ENCODE peak calls at places on chromosome 6, in nine cellular contexts. O is ovary, U is heart left ventricle, M is H9, A is trophoblast cell, K is psoas muscle, F is breast epithelium, I is sigmoid colon, L is IMR-90. Z is an unnamed sample.

GRCh38 chr6:148968636-148969270 is 221.9 kb downstream of the UST start:
- DNase-seq in O (no peak), U (no peak), M (no peak), A (peak; percentile 66), K (no peak), F (no peak), I (no peak), L (peak; percentile 70), Z (no peak)

GRCh38 chr6:31559958-31560696 is 12.0 kb upstream of the LTA start:
- DNase-seq in O (peak; percentile 58), U (peak; percentile 87), M (no peak), A (peak; percentile 39), K (peak; percentile 75), F (no peak), I (peak; percentile 73), L (peak; percentile 52), Z (peak; percentile 52)

GRCh38 chr6:41578714-41579610 is 32.8 kb downstream of the FOXP4 start:
- DNase-seq in O (no peak), U (no peak), M (peak; percentile 62), A (no peak), K (no peak), F (no peak), I (no peak), L (peak; percentile 33), Z (no peak)

GRCh38 chr6:37279366-37280134 is 21.6 kb upstream of the TMEM217 start:
- DNase-seq in O (no peak), U (no peak), M (no peak), A (no peak), K (peak; percentile 76), F (no peak), I (no peak), L (peak; percentile 70), Z (no peak)

GRCh38 chr6:69026243-69026642 is 391.2 kb downstream of the ADGRB3 start:
- DNase-seq in O (no peak), U (no peak), M (no peak), A (no peak), K (no peak), F (no peak), I (no peak), L (peak; percentile 15), Z (no peak)

GRCh38 chr6:142395768-142396231 is 94.0 kb downstream of the ADGRG6 start:
- DNase-seq in O (no peak), U (no peak), M (no peak), A (no peak), K (no peak), F (no peak), I (no peak), L (peak; percentile 31), Z (no peak)

GRCh38 chr6:70133246-70133645 is 169.6 kb downstream of the COL9A1 start:
- DNase-seq in O (no peak), U (no peak), M (no peak), A (no peak), K (no peak), F (no peak), I (no peak), L (no peak), Z (no peak)

GRCh38 chr6:42452171-42453026 is 673 bp upstream of the TRERF1 start:
- DNase-seq in O (peak; percentile 79), U (peak; percentile 73), M (peak; percentile 87), A (peak; percentile 47), K (peak; percentile 81), F (no peak), I (peak; percentile 93), L (peak; percentile 76), Z (peak; percentile 45)

GRCh38 chr6:7439243-7439642 is 49.6 kb downstream of the RIOK1 start:
- DNase-seq in O (no peak), U (no peak), M (no peak), A (no peak), K (no peak), F (no peak), I (no peak), L (no peak), Z (no peak)

GRCh38 chr6:119348308-119349040 is 1.1 kb downstream of the MAN1A1 start:
- DNase-seq in O (peak; percentile 52), U (peak; percentile 45), M (peak; percentile 47), A (peak; percentile 21), K (peak; percentile 52), F (no peak), I (peak; percentile 71), L (peak; percentile 29), Z (peak; percentile 40)

GRCh38 chr6:138722425-138723371 is 50.9 kb upstream of the CCDC28A start:
- DNase-seq in O (no peak), U (no peak), M (no peak), A (peak; percentile 1), K (no peak), F (no peak), I (no peak), L (peak; percentile 49), Z (no peak)

GRCh38 chr6:122530440-122531046 is 58.9 kb upstream of the SERINC1 start:
- DNase-seq in O (no peak), U (no peak), M (peak; percentile 57), A (peak; percentile 89), K (no peak), F (peak; percentile 18), I (no peak), L (peak; percentile 63), Z (peak; percentile 1)

GRCh38 chr6:27138837-27139752 is 108.4 kb upstream of the PRSS16 start:
- DNase-seq in O (peak; percentile 46), U (peak; percentile 40), M (peak; percentile 87), A (peak; percentile 47), K (peak; percentile 60), F (no peak), I (peak; percentile 69), L (peak; percentile 60), Z (peak; percentile 31)

GRCh38 chr6:73577605-73578160 is 56.9 kb upstream of the EEF1A1 start:
- DNase-seq in O (no peak), U (no peak), M (no peak), A (no peak), K (no peak), F (no peak), I (no peak), L (no peak), Z (no peak)

DNA sequence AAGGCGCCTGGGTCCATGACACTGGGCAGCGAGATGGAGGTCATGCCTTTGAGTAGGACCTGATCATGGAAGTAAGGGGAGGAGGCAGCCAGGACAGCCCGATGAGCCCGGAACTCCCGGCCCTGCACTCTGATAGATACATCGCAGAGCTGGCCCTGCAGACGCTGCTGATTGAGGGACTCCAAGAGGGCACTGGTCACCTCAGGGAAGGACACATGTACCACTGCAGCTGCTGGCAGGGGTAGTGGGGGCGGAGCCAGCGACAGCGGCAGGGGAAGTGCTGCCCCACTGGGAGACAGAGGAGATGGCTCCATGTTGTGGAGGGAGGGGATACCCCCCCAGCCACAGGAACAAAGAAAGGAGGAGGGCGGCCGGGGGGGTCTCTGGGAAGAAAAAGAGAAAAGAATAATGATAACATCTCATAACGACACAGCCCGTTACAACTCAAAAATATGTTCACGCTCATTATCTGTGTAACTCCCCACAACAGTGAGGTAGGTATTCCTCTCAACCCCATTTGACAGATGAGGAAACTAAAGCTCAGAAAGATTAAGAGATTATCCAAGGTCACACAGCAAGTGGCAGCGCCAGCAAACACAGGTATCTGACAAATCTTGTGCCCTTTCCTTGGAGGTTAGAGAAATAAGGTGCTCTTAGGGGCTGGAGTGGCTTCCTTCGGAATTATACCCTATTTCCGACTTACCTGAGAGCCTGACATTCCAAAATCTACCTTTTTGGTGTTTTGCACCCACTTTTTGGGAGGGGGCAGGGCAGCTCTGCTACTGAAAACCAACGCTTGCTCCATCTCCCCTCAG is 734 bp downstream of the ZBTB22 start:
- DNase-seq in O (peak; percentile 67), U (peak; percentile 56), M (peak; percentile 44), A (no peak), K (peak; percentile 65), F (no peak), I (peak; percentile 72), L (no peak), Z (no peak)
- H3K27ac ChIP-seq in O (peak overlapping the region; percentile 81), U (peak overlapping the region; percentile 86), M (no peak overlapping the region), A (no peak overlapping the region), K (peak overlapping the region; percentile 77), F (peak overlapping the region; percentile 92), I (peak overlapping the region; percentile 84), L (no peak overlapping the region), Z (peak overlapping the region; percentile 46)

GRCh38 chr6:71248866-71249265 is 39.7 kb upstream of the OGFRL1 start:
- DNase-seq in O (no peak), U (no peak), M (no peak), A (no peak), K (no peak), F (no peak), I (no peak), L (no peak), Z (no peak)
- H3K27ac ChIP-seq in O (no peak overlapping the region), U (no peak overlapping the region), M (no peak overlapping the region), A (peak overlapping the region; percentile 9), K (peak overlapping the region; percentile 48), F (peak overlapping the region; percentile 76), I (no peak overlapping the region), L (peak overlapping the region; percentile 20), Z (no peak overlapping the region)

GRCh38 chr6:89355511-89356185 is 3.1 kb upstream of the UBE2J1 start:
- DNase-seq in O (no peak), U (no peak), M (no peak), A (no peak), K (no peak), F (no peak), I (no peak), L (no peak), Z (no peak)

GRCh38 chr6:89356644-89357043 is 4.1 kb upstream of the UBE2J1 start:
- DNase-seq in O (no peak), U (no peak), M (no peak), A (no peak), K (no peak), F (no peak), I (no peak), L (no peak), Z (no peak)

GRCh38 chr6:89360415-89360999 is 8.0 kb upstream of the UBE2J1 start:
- DNase-seq in O (no peak), U (no peak), M (no peak), A (no peak), K (no peak), F (no peak), I (no peak), L (peak; percentile 41), Z (no peak)

GRCh38 chr6:89357390-89357789 is 4.9 kb upstream of the UBE2J1 start:
- DNase-seq in O (no peak), U (no peak), M (no peak), A (no peak), K (no peak), F (no peak), I (no peak), L (no peak), Z (no peak)

GRCh38 chr6:89359561-89359960 is 7.0 kb upstream of the UBE2J1 start:
- DNase-seq in O (no peak), U (no peak), M (no peak), A (no peak), K (no peak), F (no peak), I (no peak), L (no peak), Z (no peak)
- H3K27ac ChIP-seq in O (no peak overlapping the region), U (no peak overlapping the region), M (no peak overlapping the region), A (no peak overlapping the region), K (no peak overlapping the region), F (no peak overlapping the region), I (no peak overlapping the region), L (no peak overlapping the region), Z (no peak overlapping the region)

DNA sequence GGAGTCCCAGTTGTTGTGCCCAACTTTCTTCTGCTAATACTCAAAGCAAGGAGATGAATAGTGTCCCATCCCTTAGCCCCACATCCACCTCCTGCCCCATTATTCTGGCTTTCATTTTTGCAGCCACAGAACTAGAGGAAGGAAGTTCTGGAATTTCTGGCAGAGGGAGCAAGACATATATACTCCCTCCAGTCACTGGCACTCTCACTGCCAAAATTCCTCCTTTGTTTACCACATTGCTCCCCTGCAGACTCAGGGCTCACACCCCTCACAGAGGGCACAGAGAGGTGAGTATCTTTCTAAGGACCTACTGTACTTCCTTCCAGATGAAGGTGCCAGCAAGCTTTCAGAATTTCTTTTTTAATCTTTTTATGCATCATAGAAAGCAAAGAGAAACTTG is 168.0 kb upstream of the ID4 start:
- DNase-seq in O (no peak), U (no peak), M (no peak), A (no peak), K (no peak), F (no peak), I (no peak), L (no peak), Z (no peak)
- H3K27ac ChIP-seq in O (no peak overlapping the region), U (no peak overlapping the region), M (no peak overlapping the region), A (no peak overlapping the region), K (no peak overlapping the region), F (no peak overlapping the region), I (no peak overlapping the region), L (no peak overlapping the region), Z (no peak overlapping the region)

Z was measured in CD4-positive, alpha-beta T cell.